ENCODE peak calls at places on chromosomes 4 and X, in four cellular contexts. R is IMR-90, S is GM23248, Z is tibial nerve. X is an unnamed sample. For H3K4me1, the result is how much of the 10 kb centered on the place peaks cover.

GRCh38 chr4:67204441-67204840 is 340.9 kb downstream of the CENPC start:
- DNase-seq in Z (no peak), S (no peak), R (no peak), X (no peak)

GRCh38 chr4:110452546-110452945 is 23.4 kb upstream of the ENPEP start:
- DNase-seq in S (no peak), Z (no peak), R (no peak), X (no peak)

GRCh38 chrX:115266300-115266699 is 23.2 kb upstream of the LUZP4 start:
- DNase-seq in S (peak), Z (no peak), R (no peak), X (no peak)

GRCh38 chrX:15674514-15674898 is 9.9 kb upstream of the CLTRN start:
- DNase-seq in S (peak), R (peak), Z (peak), X (peak)

GRCh38 chr4:164345756-164346155 is 408.2 kb upstream of the SMIM31 start:
- DNase-seq in Z (no peak), R (peak), S (no peak), X (no peak)

GRCh38 chrX:18896680-18897544 is 87.0 kb downstream of the PHKA2 start:
- DNase-seq in Z (no peak), R (no peak), S (no peak), X (no peak)

GRCh38 chr4:160864253-160864652 is 1299.5 kb downstream of the FSTL5 start:
- DNase-seq in S (no peak), R (no peak), Z (no peak), X (no peak)

GRCh38 chrX:153494541-153495361 is at the start of gene BGN:
- DNase-seq in S (peak), R (peak), Z (no peak), X (no peak)

GRCh38 chr4:128394778-128395177 is 107.2 kb upstream of the PGRMC2 start:
- DNase-seq in Z (peak), S (peak), R (peak), X (no peak)

GRCh38 chr4:37304612-37305011 is 60.1 kb downstream of the NWD2 start:
- DNase-seq in R (no peak), S (no peak), Z (no peak), X (no peak)

GRCh38 chr4:37299468-37299867 is 54.9 kb downstream of the NWD2 start:
- DNase-seq in S (no peak), R (no peak), Z (no peak), X (no peak)
- H3K27ac ChIP-seq in S (no peak), R (no peak), Z (no peak), X (no peak)

GRCh38 chrX:150224676-150225075 is 138.4 kb upstream of the MAMLD1 start:
- DNase-seq in R (no peak), Z (no peak), S (no peak), X (no peak)
- H3K4me1 ChIP-seq in R (under half), Z (under half), S (under half), X (under half)

DNA sequence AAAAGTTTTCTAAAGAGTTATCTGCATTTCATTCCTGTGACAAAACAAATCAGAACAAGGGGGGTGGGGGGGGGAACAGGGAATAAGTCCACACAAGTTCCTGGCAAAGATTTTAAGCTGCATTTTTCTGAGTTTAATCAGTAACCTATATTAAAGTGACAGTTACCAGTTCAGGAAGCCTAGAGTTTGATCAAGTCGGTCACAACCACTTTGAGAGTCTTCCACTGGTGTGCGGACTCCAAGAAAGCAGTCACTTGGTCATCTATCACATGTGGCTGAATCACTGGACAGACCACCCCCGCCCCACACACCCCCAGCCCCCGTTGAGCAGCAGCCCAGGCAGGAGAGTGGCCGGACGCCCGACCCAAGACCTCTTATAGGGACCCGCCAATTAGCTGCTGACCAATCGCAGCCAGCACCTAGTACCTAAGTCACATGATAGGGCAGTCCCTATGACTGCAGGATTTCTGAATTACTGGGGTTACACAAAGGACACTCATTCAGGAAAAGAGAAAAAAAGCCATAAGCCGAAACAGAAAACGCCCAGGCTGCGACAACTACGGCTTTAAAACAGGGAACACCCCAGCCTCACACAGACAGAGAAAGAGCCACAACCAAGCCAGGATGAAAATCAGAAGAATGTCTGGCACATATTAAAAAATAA is 569.4 kb upstream of the DIPK2B start:
- DNase-seq in Z (peak), R (peak), S (peak), X (peak)
- H3K27ac ChIP-seq in Z (peak), R (peak), S (peak), X (peak)

GRCh38 chr4:140088317-140088967 is 65.5 kb downstream of the MAML3 start:
- DNase-seq in R (peak), S (peak), Z (no peak), X (no peak)

GRCh38 chr4:140091305-140091704 is 62.7 kb downstream of the MAML3 start:
- DNase-seq in S (peak), Z (no peak), R (no peak), X (no peak)

GRCh38 chr4:140089216-140089615 is 64.8 kb downstream of the MAML3 start:
- DNase-seq in Z (no peak), R (no peak), S (no peak), X (no peak)

GRCh38 chr4:140092094-140092820 is 61.7 kb downstream of the MAML3 start:
- DNase-seq in S (peak), R (no peak), Z (no peak), X (no peak)

GRCh38 chr4:140090215-140090731 is 63.7 kb downstream of the MAML3 start:
- DNase-seq in R (peak), Z (no peak), S (peak), X (no peak)
- H3K4me1 ChIP-seq in R (under half), Z (half or more), S (under half), X (under half)

GRCh38 chr4:52825311-52826090 is 36.6 kb upstream of the RASL11B start:
- DNase-seq in Z (no peak), S (peak), R (peak), X (no peak)
- H3K27ac ChIP-seq in Z (no peak), S (no peak), R (peak), X (no peak)